ENCODE peak calls at places on chromosome 16, in nine cellular contexts. Q is breast epithelium, D is GM23338, O is H1, K is GM12891, Y is HL-60, W is HepG2, R is SK-N-SH, V is Panc1. N is an unnamed sample.

GRCh38 chr16:31360296-31360695 is 5.3 kb downstream of the ITGAX start:
- DNase-seq in Q (no peak), D (no peak), O (no peak), K (no peak), Y (no peak), W (no peak), R (no peak), V (no peak), N (no peak)

GRCh38 chr16:52114414-52114813 is 432.5 kb downstream of the TOX3 start:
- DNase-seq in Q (no peak), D (peak), O (no peak), K (no peak), Y (no peak), W (no peak), R (no peak), V (no peak), N (no peak)

GRCh38 chr16:66525396-66526180 is 24.3 kb downstream of the TK2 start:
- DNase-seq in Q (no peak), D (no peak), O (no peak), K (no peak), Y (no peak), W (no peak), R (no peak), V (no peak), N (no peak)

GRCh38 chr16:85172465-85173071 is 60.3 kb upstream of the CIBAR2 start:
- DNase-seq in Q (no peak), D (peak), O (no peak), K (no peak), Y (no peak), W (peak), R (peak), V (peak), N (no peak)

GRCh38 chr16:74449470-74449869 is 28.2 kb upstream of the CLEC18B start:
- DNase-seq in Q (no peak), D (no peak), O (no peak), K (no peak), Y (no peak), W (no peak), R (no peak), V (no peak), N (no peak)

GRCh38 chr16:87303431-87303930 is 13.7 kb downstream of the C16orf95 start:
- DNase-seq in Q (no peak), D (no peak), O (no peak), K (no peak), Y (peak), W (peak), R (no peak), V (no peak), N (no peak)

GRCh38 chr16:12646098-12646489 is 157.6 kb downstream of the CPPED1 start:
- DNase-seq in Q (no peak), D (no peak), O (no peak), K (no peak), Y (no peak), W (no peak), R (no peak), V (no peak), N (no peak)

GRCh38 chr16:8571061-8571596 is 19.2 kb downstream of the TMEM114 start:
- DNase-seq in Q (no peak), D (peak), O (no peak), K (no peak), Y (no peak), W (peak), R (no peak), V (no peak), N (no peak)

GRCh38 chr16:28873543-28874201 is 4.6 kb upstream of the ATP2A1 start:
- DNase-seq in Q (no peak), D (peak), O (no peak), K (peak), Y (no peak), W (no peak), R (peak), V (no peak), N (peak)

GRCh38 chr16:84970447-84971127 is 40.7 kb downstream of the ZDHHC7 start:
- DNase-seq in Q (peak), D (peak), O (peak), K (peak), Y (peak), W (peak), R (peak), V (peak), N (peak)

GRCh38 chr16:31093132-31093703 is 1.4 kb downstream of the VKORC1 start:
- DNase-seq in Q (no peak), D (peak), O (no peak), K (no peak), Y (no peak), W (peak), R (peak), V (no peak), N (no peak)

GRCh38 chr16:80507538-80507937 is 33.3 kb upstream of the DYNLRB2 start:
- DNase-seq in Q (no peak), D (no peak), O (no peak), K (no peak), Y (no peak), W (no peak), R (no peak), V (no peak), N (no peak)

GRCh38 chr16:67927131-67927941 is 4.3 kb downstream of the CTRL start:
- DNase-seq in Q (no peak), D (no peak), O (no peak), K (no peak), Y (no peak), W (no peak), R (no peak), V (no peak), N (no peak)

GRCh38 chr16:69039333-69039941 is 66.0 kb upstream of the HAS3 start:
- DNase-seq in Q (no peak), D (no peak), O (no peak), K (no peak), Y (no peak), W (peak), R (no peak), V (no peak), N (no peak)

GRCh38 chr16:1049113-1049975 is 23.2 kb upstream of the SSTR5 start:
- DNase-seq in Q (no peak), D (no peak), O (no peak), K (no peak), Y (no peak), W (no peak), R (no peak), V (no peak), N (no peak)

GRCh38 chr16:1050466-1050865 is 22.1 kb upstream of the SSTR5 start:
- DNase-seq in Q (no peak), D (no peak), O (no peak), K (no peak), Y (no peak), W (no peak), R (no peak), V (no peak), N (no peak)

GRCh38 chr16:1049976-1050247 is 22.6 kb upstream of the SSTR5 start:
- DNase-seq in Q (no peak), D (no peak), O (no peak), K (no peak), Y (no peak), W (no peak), R (no peak), V (no peak), N (no peak)

GRCh38 chr16:1051446-1051845 is 21.1 kb upstream of the SSTR5 start:
- DNase-seq in Q (no peak), D (no peak), O (no peak), K (no peak), Y (no peak), W (no peak), R (no peak), V (no peak), N (no peak)

DNA sequence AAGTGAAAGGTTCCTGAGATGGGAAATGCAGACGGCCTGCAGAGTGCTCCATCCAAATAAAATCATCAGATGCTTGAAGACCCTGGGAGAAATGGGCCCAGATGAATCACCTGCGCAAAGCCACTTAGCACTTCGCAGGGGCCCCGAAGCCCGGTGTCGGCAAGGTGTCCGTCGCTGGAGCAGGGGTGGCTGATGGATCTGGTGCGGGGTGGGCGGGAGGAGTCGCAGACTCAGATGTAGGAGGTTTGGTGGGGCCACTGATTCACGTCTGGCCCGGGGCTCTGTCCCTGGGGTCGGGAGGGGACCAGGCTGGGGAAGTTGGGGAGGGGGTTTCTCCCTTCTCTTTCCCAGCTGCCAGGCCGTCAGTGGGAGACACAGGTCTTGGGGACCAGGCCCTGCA is 21.6 kb upstream of the SSTR5 start:
- DNase-seq in Q (no peak), D (no peak), O (no peak), K (no peak), Y (no peak), W (no peak), R (no peak), V (no peak), N (no peak)
- TF ChIP-seq POLR2AphosphoS5 in Q (no peak), D (no peak), O (no peak), K (no peak), Y (no peak), W (no peak), R (no peak), V (no peak), N (no peak)

GRCh38 chr16:70805380-70805779 is 4.4 kb upstream of the VAC14 start:
- DNase-seq in Q (no peak), D (peak), O (no peak), K (no peak), Y (no peak), W (no peak), R (no peak), V (no peak), N (no peak)
- TF ChIP-seq POLR2AphosphoS5 in Q (no peak), D (no peak), O (no peak), K (no peak), Y (no peak), W (no peak), R (no peak), V (no peak), N (no peak)

GRCh38 chr16:54080524-54081008 is 206.0 kb downstream of the IRX3 start:
- DNase-seq in Q (peak), D (no peak), O (no peak), K (no peak), Y (no peak), W (peak), R (no peak), V (peak), N (no peak)
- TF ChIP-seq POLR2AphosphoS5 in Q (peak), D (no peak), O (no peak), K (no peak), Y (no peak), W (no peak), R (no peak), V (no peak), N (no peak)

GRCh38 chr16:20768121-20768520 is 4.3 kb downstream of the ACSM3 start:
- DNase-seq in Q (no peak), D (no peak), O (no peak), K (no peak), Y (no peak), W (no peak), R (no peak), V (no peak), N (no peak)
- TF ChIP-seq POLR2AphosphoS5 in Q (no peak), D (no peak), O (no peak), K (no peak), Y (no peak), W (no peak), R (no peak), V (no peak), N (no peak)

N was measured in GM12892.